ENCODE peak calls at places on chromosomes 16 and 17, in eight cellular contexts. N is K562, P is stomach, O is SK-N-SH, C is ovary, E is tibial nerve, I is H1, T is sigmoid colon. A is an unnamed sample. For H3K36me3, the result is how much of the 10 kb centered on the place peaks cover.

GRCh38 chr17:61075988-61076387 is 323.7 kb upstream of the TBX2 start:
- DNase-seq in N (no peak), P (no peak), O (no peak), C (no peak), E (no peak), I (no peak), T (no peak), A (no peak)

GRCh38 chr17:38916771-38917170 is 8.6 kb upstream of the LASP1NB start:
- DNase-seq in N (no peak), P (peak), O (no peak), C (no peak), E (no peak), I (no peak), T (peak), A (no peak)

GRCh38 chr17:72119963-72120877 is 600 bp upstream of the SOX9 start:
- DNase-seq in N (no peak), P (peak), O (peak), C (no peak), E (peak), I (no peak), T (peak), A (peak)

GRCh38 chr17:7041607-7042506 is 2.0 kb downstream of the SLC16A11 start:
- DNase-seq in N (no peak), P (no peak), O (peak), C (peak), E (no peak), I (no peak), T (no peak), A (no peak)

GRCh38 chr16:57478396-57479024 is 7.8 kb downstream of the DOK4 start:
- DNase-seq in N (no peak), P (no peak), O (no peak), C (no peak), E (no peak), I (no peak), T (no peak), A (no peak)

GRCh38 chr17:38538906-38539305 is 66.8 kb downstream of the SRCIN1 start:
- DNase-seq in N (no peak), P (peak), O (no peak), C (no peak), E (no peak), I (no peak), T (no peak), A (no peak)

GRCh38 chr16:89482824-89483220 is 7.5 kb downstream of the ANKRD11 start:
- DNase-seq in N (no peak), P (no peak), O (no peak), C (no peak), E (no peak), I (no peak), T (no peak), A (no peak)

GRCh38 chr17:1985686-1986085 is 39.4 kb downstream of the RTN4RL1 start:
- DNase-seq in N (no peak), P (no peak), O (no peak), C (no peak), E (no peak), I (no peak), T (no peak), A (no peak)

GRCh38 chr17:77755410-77755963 is 203.0 kb upstream of the TNRC6C start:
- DNase-seq in N (no peak), P (no peak), O (no peak), C (no peak), E (no peak), I (no peak), T (peak), A (no peak)

GRCh38 chr17:61601297-61601696 is 10.3 kb upstream of the NACA2 start:
- DNase-seq in N (no peak), P (no peak), O (no peak), C (no peak), E (no peak), I (no peak), T (no peak), A (no peak)

GRCh38 chr17:72192409-72193192 is 71.8 kb downstream of the SOX9 start:
- DNase-seq in N (no peak), P (no peak), O (no peak), C (peak), E (peak), I (no peak), T (no peak), A (no peak)

GRCh38 chr16:31714899-31715504 is 158.6 kb upstream of the ZNF267 start:
- DNase-seq in N (no peak), P (no peak), O (no peak), C (no peak), E (no peak), I (no peak), T (no peak), A (no peak)

GRCh38 chr16:10978124-10978523 is 33.8 kb downstream of the CLEC16A start:
- DNase-seq in N (no peak), P (no peak), O (no peak), C (no peak), E (no peak), I (no peak), T (no peak), A (no peak)

GRCh38 chr16:57562066-57562465 is 19.6 kb downstream of the ADGRG5 start:
- DNase-seq in N (no peak), P (no peak), O (no peak), C (no peak), E (no peak), I (no peak), T (no peak), A (no peak)

GRCh38 chr17:17824780-17825614 is 11.8 kb downstream of the SREBF1 start:
- DNase-seq in N (peak), P (no peak), O (no peak), C (peak), E (no peak), I (no peak), T (peak), A (peak)

GRCh38 chr17:76385892-76386786 is 1.7 kb downstream of the SPHK1 start:
- DNase-seq in N (peak), P (peak), O (peak), C (peak), E (peak), I (no peak), T (peak), A (peak)

GRCh38 chr17:13114601-13115024 is 96.8 kb upstream of the ELAC2 start:
- DNase-seq in N (peak), P (peak), O (peak), C (no peak), E (peak), I (peak), T (no peak), A (peak)

GRCh38 chr17:55158439-55158838 is 106.3 kb upstream of the HLF start:
- DNase-seq in N (no peak), P (no peak), O (no peak), C (no peak), E (no peak), I (no peak), T (no peak), A (no peak)

GRCh38 chr17:80891096-80892018 is 100.3 kb upstream of the CHMP6 start:
- DNase-seq in N (peak), P (peak), O (no peak), C (no peak), E (no peak), I (no peak), T (peak), A (no peak)

GRCh38 chr17:38617074-38617860 is 11.5 kb upstream of the SRCIN1 start:
- DNase-seq in N (no peak), P (no peak), O (no peak), C (no peak), E (no peak), I (no peak), T (peak), A (no peak)

GRCh38 chr16:84687715-84688114 is 12.1 kb upstream of the USP10 start:
- DNase-seq in N (no peak), P (no peak), O (no peak), C (no peak), E (no peak), I (no peak), T (peak), A (no peak)

GRCh38 chr16:53789159-53789558 is 85.2 kb downstream of the FTO start:
- DNase-seq in N (no peak), P (no peak), O (no peak), C (no peak), E (no peak), I (no peak), T (no peak), A (no peak)

GRCh38 chr17:50613007-50613406 is 21.7 kb upstream of the ABCC3 start:
- DNase-seq in N (no peak), P (no peak), O (no peak), C (no peak), E (no peak), I (no peak), T (no peak), A (no peak)

GRCh38 chr16:12390644-12391043 is 413.0 kb downstream of the CPPED1 start:
- DNase-seq in N (no peak), P (no peak), O (no peak), C (no peak), E (no peak), I (no peak), T (no peak), A (no peak)

GRCh38 chr17:36918260-36918691 is 19.0 kb upstream of the LHX1 start:
- DNase-seq in N (peak), P (no peak), O (no peak), C (no peak), E (no peak), I (no peak), T (no peak), A (no peak)

GRCh38 chr16:11052080-11052808 is 107.9 kb downstream of the CLEC16A start:
- DNase-seq in N (no peak), P (no peak), O (no peak), C (no peak), E (no peak), I (no peak), T (peak), A (peak)

GRCh38 chr17:27895110-27895895 is 2.1 kb upstream of the LYRM9 start:
- DNase-seq in N (no peak), P (no peak), O (no peak), C (no peak), E (no peak), I (no peak), T (no peak), A (no peak)

GRCh38 chr16:85361441-85362118 is 249.3 kb upstream of the CIBAR2 start:
- DNase-seq in N (peak), P (peak), O (peak), C (no peak), E (no peak), I (no peak), T (no peak), A (peak)

GRCh38 chr17:61393550-61393903 is 6.1 kb upstream of the TBX2 start:
- DNase-seq in N (no peak), P (no peak), O (peak), C (no peak), E (no peak), I (no peak), T (no peak), A (no peak)

GRCh38 chr16:17470002-17470870 is 524 bp downstream of the XYLT1 start:
- DNase-seq in N (peak), P (no peak), O (peak), C (peak), E (no peak), I (no peak), T (no peak), A (no peak)

GRCh38 chr17:78376161-78376560 is 2.3 kb upstream of the PGS1 start:
- DNase-seq in N (no peak), P (no peak), O (no peak), C (no peak), E (no peak), I (no peak), T (no peak), A (no peak)

GRCh38 chr16:81610144-81610842 is 165.7 kb downstream of the CMIP start:
- DNase-seq in N (no peak), P (peak), O (peak), C (peak), E (peak), I (no peak), T (peak), A (peak)

GRCh38 chr16:67177743-67178699 is 5.7 kb downstream of the MATCAP1 start:
- DNase-seq in N (peak), P (peak), O (peak), C (peak), E (no peak), I (peak), T (peak), A (peak)

GRCh38 chr16:73196670-73197069 is 148.7 kb upstream of the ZFHX3 start:
- DNase-seq in N (peak), P (peak), O (peak), C (peak), E (peak), I (peak), T (peak), A (no peak)

GRCh38 chr16:73166394-73166971 is 118.6 kb upstream of the ZFHX3 start:
- DNase-seq in N (no peak), P (no peak), O (no peak), C (no peak), E (peak), I (no peak), T (peak), A (peak)

GRCh38 chr16:20510323-20510722 is 59.0 kb downstream of the ACSM2A start:
- DNase-seq in N (no peak), P (no peak), O (no peak), C (no peak), E (no peak), I (no peak), T (no peak), A (no peak)

DNA sequence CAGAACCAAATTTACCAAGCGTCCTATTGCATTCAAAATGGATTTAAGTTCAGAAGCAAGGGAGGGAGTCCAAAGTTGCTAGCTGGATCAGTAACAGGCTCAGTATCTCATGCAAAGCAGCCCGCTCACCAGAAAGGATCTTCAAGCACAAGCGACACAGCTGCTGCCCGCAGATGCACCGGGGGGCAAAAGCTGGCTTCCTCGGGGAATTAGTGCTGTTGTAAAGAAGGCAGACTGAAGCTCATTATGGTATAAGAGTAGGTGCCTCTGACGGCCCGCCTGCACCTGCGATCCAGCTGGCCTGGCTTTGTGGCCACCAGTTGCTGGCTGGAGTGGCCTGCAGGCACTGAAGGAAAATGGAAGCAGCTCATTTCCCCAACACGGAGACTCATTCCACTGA is 128.4 kb upstream of the RCVRN start:
- DNase-seq in N (no peak), P (no peak), O (no peak), C (no peak), E (no peak), I (no peak), T (no peak), A (peak)
- TF ChIP-seq EP300 in N (no peak), P (no peak), O (no peak), C (no peak), E (no peak), I (no peak), T (no peak), A (no peak)

GRCh38 chr16:86500708-86501510 is 9.4 kb upstream of the FOXF1 start:
- DNase-seq in N (no peak), P (no peak), O (no peak), C (no peak), E (no peak), I (no peak), T (peak), A (no peak)

GRCh38 chr16:86502856-86503748 is 7.2 kb upstream of the FOXF1 start:
- DNase-seq in N (no peak), P (no peak), O (no peak), C (no peak), E (no peak), I (no peak), T (peak), A (no peak)

GRCh38 chr16:86499889-86500707 is 10.2 kb upstream of the FOXF1 start:
- DNase-seq in N (no peak), P (no peak), O (no peak), C (no peak), E (no peak), I (no peak), T (peak), A (no peak)

GRCh38 chr16:86503830-86504229 is 6.5 kb upstream of the FOXF1 start:
- DNase-seq in N (no peak), P (no peak), O (no peak), C (no peak), E (no peak), I (no peak), T (peak), A (no peak)

DNA sequence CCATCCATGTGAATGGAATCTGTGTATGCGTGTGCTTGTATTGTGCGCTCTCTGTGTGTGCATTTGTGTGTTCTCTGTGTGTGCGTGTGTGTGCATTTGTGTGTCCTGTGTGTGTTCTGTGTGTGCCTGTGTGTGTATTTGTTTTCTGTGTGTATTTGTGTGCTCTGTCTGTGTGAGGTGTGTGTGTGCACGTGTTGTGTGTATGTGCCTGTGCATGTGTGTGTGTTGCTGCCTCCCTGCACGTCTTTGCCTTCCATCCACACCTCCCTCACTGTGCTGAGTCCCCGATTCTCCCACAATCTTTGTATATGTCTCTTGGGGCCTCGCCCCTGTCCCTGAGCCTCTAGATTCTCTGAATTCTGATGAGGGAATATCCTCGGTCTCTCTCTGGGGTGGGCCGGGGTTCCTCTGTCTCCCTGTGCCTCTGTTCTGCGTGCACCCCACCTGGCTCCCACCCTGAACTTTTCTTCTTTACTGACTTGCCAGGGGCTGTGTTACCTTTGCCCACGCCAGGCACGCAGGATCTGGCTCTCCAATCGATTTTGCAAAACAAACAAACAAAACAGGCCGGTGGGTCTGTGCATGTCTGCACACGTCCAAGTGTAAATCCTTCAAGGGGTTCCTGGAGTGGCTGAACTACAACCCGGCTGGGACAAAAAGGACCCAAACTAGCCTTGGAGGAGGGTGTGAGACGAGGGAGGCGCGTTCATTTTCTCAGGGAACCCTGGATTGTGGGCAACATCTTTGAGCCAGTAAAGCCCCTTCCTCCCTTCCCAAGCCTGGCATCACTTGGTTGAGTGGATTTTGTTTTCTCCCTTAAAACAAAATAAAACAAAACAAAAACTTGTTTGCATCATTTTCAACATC is 8.1 kb upstream of the FOXF1 start:
- DNase-seq in N (no peak), P (no peak), O (no peak), C (no peak), E (no peak), I (no peak), T (no peak), A (no peak)
- H3K36me3 ChIP-seq in N (under half), P (under half), O (under half), C (under half), E (under half), I (under half), T (under half), A (under half)

GRCh38 chr17:63489291-63489690 is 12.4 kb downstream of the ACE start:
- DNase-seq in N (no peak), P (no peak), O (no peak), C (no peak), E (no peak), I (no peak), T (no peak), A (no peak)
- TF ChIP-seq EP300 in N (no peak), P (no peak), O (no peak), C (no peak), E (no peak), I (no peak), T (no peak), A (no peak)

GRCh38 chr17:49146620-49147306 is 14.2 kb downstream of the B4GALNT2 start:
- DNase-seq in N (no peak), P (no peak), O (no peak), C (no peak), E (no peak), I (no peak), T (no peak), A (no peak)
- H3K36me3 ChIP-seq in N (under half), P (under half), O (under half), C (under half), E (under half), I (under half), T (under half), A (under half)

GRCh38 chr17:43026610-43027009 is 1.6 kb downstream of the RND2 start:
- DNase-seq in N (no peak), P (no peak), O (no peak), C (no peak), E (no peak), I (no peak), T (no peak), A (no peak)

GRCh38 chr17:43030137-43030767 is 5.2 kb downstream of the RND2 start:
- DNase-seq in N (no peak), P (no peak), O (no peak), C (no peak), E (no peak), I (no peak), T (no peak), A (no peak)

GRCh38 chr17:43027091-43028032 is 2.3 kb downstream of the RND2 start:
- DNase-seq in N (no peak), P (no peak), O (no peak), C (no peak), E (no peak), I (no peak), T (no peak), A (no peak)

GRCh38 chr17:43025766-43026537 is 921 bp downstream of the RND2 start:
- DNase-seq in N (no peak), P (no peak), O (no peak), C (no peak), E (no peak), I (no peak), T (no peak), A (no peak)

DNA sequence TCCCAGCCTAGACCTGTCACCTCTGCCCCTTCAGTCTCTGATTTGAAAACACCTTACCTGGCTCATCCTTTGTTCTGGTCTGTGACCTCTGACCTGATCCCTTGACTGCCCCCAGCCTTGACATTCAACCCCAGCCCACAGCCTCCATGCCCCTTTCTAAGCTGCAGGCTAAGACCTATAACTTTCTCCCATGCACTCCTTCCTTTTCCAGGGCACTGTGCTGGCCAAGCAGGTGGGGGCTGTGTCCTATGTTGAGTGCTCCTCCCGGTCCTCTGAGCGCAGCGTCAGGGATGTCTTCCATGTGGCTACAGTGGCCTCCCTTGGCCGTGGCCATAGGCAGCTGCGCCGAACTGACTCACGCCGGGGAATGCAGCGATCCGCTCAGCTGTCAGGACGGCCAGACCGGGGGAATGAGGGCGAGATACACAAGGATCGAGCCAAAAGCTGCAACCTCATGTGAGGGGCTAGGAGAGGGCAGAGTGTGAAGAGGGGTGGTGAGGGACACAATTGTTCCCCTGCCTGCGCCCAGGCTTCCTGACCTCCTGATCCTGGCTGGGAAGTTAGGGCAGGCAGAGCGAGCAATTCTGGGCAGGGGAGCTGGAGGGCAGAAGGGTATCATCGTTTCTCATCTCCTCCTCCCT is 3.3 kb downstream of the RND2 start:
- DNase-seq in N (no peak), P (no peak), O (no peak), C (no peak), E (no peak), I (no peak), T (no peak), A (no peak)
- TF ChIP-seq EP300 in N (no peak), P (no peak), O (no peak), C (no peak), E (no peak), I (no peak), T (no peak), A (no peak)

DNA sequence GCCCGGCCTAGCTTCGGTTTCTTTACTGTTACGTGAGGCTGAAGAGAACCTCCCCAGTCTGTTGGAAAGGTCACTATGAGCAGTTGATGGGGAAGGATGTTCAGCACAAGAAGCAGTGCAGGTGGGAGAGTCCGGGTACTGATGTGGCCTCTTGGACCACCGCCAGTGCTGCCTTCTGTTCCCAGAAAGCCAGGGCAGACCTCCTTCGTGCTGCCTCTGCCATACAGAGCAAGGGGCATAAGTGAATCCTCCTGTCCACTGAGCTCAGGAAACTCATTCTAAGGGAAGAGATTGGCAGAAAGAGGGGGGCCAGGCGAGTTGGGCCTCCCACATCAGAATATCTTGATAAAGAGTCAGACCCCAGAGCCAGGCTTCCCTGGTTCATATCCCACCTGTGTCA is 3.7 kb downstream of the PPP4C start:
- DNase-seq in N (no peak), P (no peak), O (no peak), C (no peak), E (no peak), I (no peak), T (no peak), A (no peak)
- H3K36me3 ChIP-seq in N (half or more), P (half or more), O (under half), C (under half), E (under half), I (under half), T (under half), A (half or more)